ENCODE peak calls at places on chromosomes 16 and 17, in five cellular contexts. J is heart left ventricle, Y is colonic mucosa, I is tibial artery, X is left ventricle myocardium inferior. F is an unnamed sample.

GRCh38 chr17:7355053-7355452 is at the start of gene TMEM95:
- DNase-seq in Y (peak; percentile 41), I (no peak), X (peak; percentile 53), J (peak; percentile 79), F (no peak)

GRCh38 chr17:66018786-66019185 is 173.1 kb downstream of the CEP112 start:
- DNase-seq in I (no peak), X (no peak), Y (no peak), J (no peak), F (no peak)

GRCh38 chr16:12728471-12728870 is 75.2 kb downstream of the CPPED1 start:
- DNase-seq in I (no peak), Y (no peak), J (no peak), X (no peak), F (no peak)

GRCh38 chr16:74608944-74609343 is 2.0 kb upstream of the GLG1 start:
- DNase-seq in I (peak; percentile 49), Y (no peak), J (no peak), X (no peak), F (no peak)

GRCh38 chr17:64129515-64129764 is 504 bp downstream of the ERN1 start:
- DNase-seq in Y (no peak), I (no peak), J (no peak), X (no peak), F (no peak)

GRCh38 chr17:40727447-40728231 is 24.1 kb upstream of the KRT24 start:
- DNase-seq in J (no peak), Y (no peak), X (no peak), I (no peak), F (no peak)

GRCh38 chr17:77394540-77395295 is 253.9 kb downstream of the SEC14L1 start:
- DNase-seq in Y (peak; percentile 60), J (peak; percentile 62), X (no peak), I (no peak), F (no peak)

GRCh38 chr17:6095501-6095900 is 25.3 kb downstream of the WSCD1 start:
- DNase-seq in X (no peak), Y (no peak), I (peak; percentile 47), J (no peak), F (peak; percentile 12)

GRCh38 chr17:12077773-12078172 is 57.1 kb downstream of the MAP2K4 start:
- DNase-seq in J (no peak), X (no peak), I (no peak), Y (no peak), F (no peak)

GRCh38 chr16:54027126-54027922 is 259.3 kb downstream of the IRX3 start:
- DNase-seq in I (no peak), Y (no peak), X (no peak), J (no peak), F (no peak)

GRCh38 chr17:10741416-10742140 is 11.8 kb upstream of the TMEM220 start:
- DNase-seq in I (no peak), X (no peak), J (no peak), Y (no peak), F (no peak)

GRCh38 chr16:10579965-10580918 is at the start of gene EMP2:
- DNase-seq in X (peak; percentile 88), J (peak; percentile 90), I (peak; percentile 94), Y (peak; percentile 88), F (peak; percentile 87)

GRCh38 chr17:79098282-79098867 is 23.8 kb downstream of the ENGASE start:
- DNase-seq in Y (no peak), X (no peak), I (no peak), J (no peak), F (no peak)

GRCh38 chr16:50289950-50290764 is 23.8 kb downstream of the ADCY7 start:
- DNase-seq in X (no peak), I (no peak), J (no peak), Y (no peak), F (peak; percentile 13)

GRCh38 chr17:57869599-57870282 is 19.9 kb upstream of the MRPS23 start:
- DNase-seq in Y (no peak), J (no peak), I (no peak), X (no peak), F (no peak)

GRCh38 chr17:58527949-58528348 is 13.5 kb upstream of the MTMR4 start:
- DNase-seq in J (no peak), Y (no peak), I (no peak), X (no peak), F (no peak)

GRCh38 chr16:67448580-67448979 is 17.7 kb downstream of the HSD11B2 start:
- DNase-seq in J (no peak), I (no peak), X (no peak), Y (peak; percentile 74), F (no peak)

GRCh38 chr16:67449739-67450138 is 18.8 kb downstream of the HSD11B2 start:
- DNase-seq in I (no peak), X (peak; percentile 62), J (peak; percentile 79), Y (no peak), F (peak; percentile 82)

GRCh38 chr16:67449328-67449727 is 18.4 kb downstream of the HSD11B2 start:
- DNase-seq in Y (no peak), J (peak; percentile 80), X (peak; percentile 81), I (no peak), F (no peak)

GRCh38 chr16:67451704-67452435 is 20.9 kb downstream of the HSD11B2 start:
- DNase-seq in J (no peak), I (no peak), Y (peak; percentile 65), X (peak; percentile 36), F (no peak)

DNA sequence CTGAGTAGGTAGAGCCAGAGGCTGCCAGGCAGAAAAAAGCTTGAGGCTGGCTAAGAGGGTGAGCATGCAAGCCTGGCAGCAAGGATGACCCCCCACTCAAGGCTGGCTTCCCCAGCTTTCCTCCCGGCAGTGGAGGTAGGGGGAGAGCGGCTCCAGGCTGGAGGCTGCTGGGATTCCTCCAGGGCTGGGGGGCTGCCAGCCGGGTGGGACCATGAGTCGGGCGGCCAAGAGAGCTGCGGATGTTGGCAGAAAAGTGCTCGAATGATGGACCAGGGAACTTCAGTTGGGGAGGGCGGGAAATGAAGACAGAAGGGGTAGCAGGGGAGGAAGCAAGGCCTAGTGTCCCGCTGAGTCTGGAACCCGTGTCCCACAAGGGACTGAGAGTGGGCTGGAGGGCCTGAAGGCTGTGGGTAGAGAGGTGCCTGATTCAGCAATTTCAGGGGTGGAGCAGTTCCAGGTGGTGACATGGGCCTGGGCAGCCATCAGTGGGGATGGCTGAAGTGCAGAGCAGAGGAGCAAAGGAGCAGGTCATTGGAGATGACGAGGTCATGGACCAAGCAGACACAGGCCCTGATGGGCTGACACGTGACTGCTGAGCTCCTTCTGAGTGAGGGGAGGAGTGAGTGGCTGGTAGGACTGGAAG is 20.3 kb downstream of the HSD11B2 start:
- DNase-seq in J (no peak), Y (no peak), I (no peak), X (peak; percentile 58), F (no peak)
- H3K27ac ChIP-seq in J (no peak overlapping the region), Y (peak overlapping the region; percentile 89), I (no peak overlapping the region), X (peak overlapping the region; percentile 74), F (no peak overlapping the region)

DNA sequence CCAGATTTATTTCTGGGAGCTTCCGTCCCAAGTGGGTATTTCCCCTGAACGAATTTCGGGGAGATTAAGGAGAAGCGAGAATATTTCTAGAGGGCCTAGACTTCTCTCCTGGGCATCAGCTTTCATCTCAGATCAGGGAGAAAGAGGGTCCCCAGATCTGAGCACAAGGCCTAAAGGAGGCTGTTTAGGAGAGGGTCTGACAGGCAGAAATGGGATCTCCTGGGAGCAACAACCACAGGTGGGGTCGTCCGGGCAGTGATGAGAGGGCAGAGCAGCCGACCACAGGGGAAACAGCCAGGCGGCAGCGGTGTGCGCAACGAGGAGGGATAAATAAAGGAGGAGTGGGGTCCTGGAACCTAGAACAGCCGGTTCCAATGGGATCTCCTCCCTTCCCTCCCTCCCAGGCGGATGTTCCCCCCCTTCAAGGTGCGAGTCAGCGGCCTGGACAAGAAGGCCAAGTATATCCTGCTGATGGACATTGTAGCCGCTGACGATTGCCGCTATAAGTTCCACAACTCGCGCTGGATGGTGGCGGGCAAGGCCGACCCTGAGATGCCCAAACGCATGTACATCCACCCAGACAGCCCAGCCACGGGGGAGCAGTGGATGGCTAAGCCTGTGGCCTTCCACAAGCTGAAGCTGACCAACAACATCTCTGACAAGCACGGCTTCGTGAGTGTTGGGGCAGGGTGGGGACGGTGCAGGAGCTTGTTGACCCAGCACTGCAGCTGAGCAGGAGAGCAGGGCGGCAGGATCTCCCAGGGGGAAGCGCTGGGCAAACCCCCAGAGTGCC is 1.8 kb downstream of the TBX2 start:
- DNase-seq in J (no peak), I (peak; percentile 74), X (no peak), Y (no peak), F (no peak)
- H3K4me3 ChIP-seq in J (peak overlapping the region; percentile 48), I (peak overlapping the region; percentile 86), X (peak overlapping the region; percentile 77), Y (peak overlapping the region; percentile 22), F (peak overlapping the region; percentile 49)

GRCh38 chr16:28924399-28924761 is 658 bp downstream of the RABEP2 start:
- DNase-seq in X (no peak), J (no peak), Y (no peak), I (no peak), F (peak; percentile 64)
- TF ChIP-seq CTCF in X (no peak), J (no peak), Y (peak; percentile 17), I (no peak), F (no peak)

GRCh38 chr16:16131204-16131603 is 92.1 kb downstream of the ABCC6 start:
- DNase-seq in X (no peak), I (no peak), J (no peak), Y (no peak), F (no peak)
- H3K27ac ChIP-seq in X (no peak overlapping the region), I (no peak overlapping the region), J (no peak overlapping the region), Y (no peak overlapping the region), F (no peak overlapping the region)

GRCh38 chr16:84832488-84833141 is 12.8 kb downstream of the CRISPLD2 start:
- DNase-seq in J (peak; percentile 91), Y (peak; percentile 59), I (peak; percentile 97), X (peak; percentile 90), F (peak; percentile 74)

GRCh38 chr16:84834403-84834772 is 14.6 kb downstream of the CRISPLD2 start:
- DNase-seq in X (no peak), J (no peak), I (no peak), Y (no peak), F (no peak)

GRCh38 chr16:84833542-84834402 is 14.0 kb downstream of the CRISPLD2 start:
- DNase-seq in J (no peak), X (no peak), I (no peak), Y (no peak), F (no peak)

GRCh38 chr16:84830765-84831384 is 11.1 kb downstream of the CRISPLD2 start:
- DNase-seq in Y (no peak), J (no peak), I (no peak), X (no peak), F (no peak)

GRCh38 chr16:84833142-84833495 is 13.3 kb downstream of the CRISPLD2 start:
- DNase-seq in I (no peak), J (no peak), X (no peak), Y (no peak), F (no peak)
- H3K4me3 ChIP-seq in I (peak overlapping the region; percentile 46), J (no peak overlapping the region), X (peak overlapping the region; percentile 42), Y (no peak overlapping the region), F (peak overlapping the region; percentile 19)

F was measured in right lobe of liver.